ENCODE peak calls at places on chromosomes 2 and 18, in five cellular contexts. One of them, this sample, is unnamed.

GRCh38 chr2:96315400-96316071 is 9.6 kb upstream of the ITPRIPL1 start:
- DNase-seq in natural killer cell: peak
- DNase-seq in mesothelial cell of epicardium: no peak
- DNase-seq in cardiac fibroblast: peak
- DNase-seq in RWPE2: no peak
- DNase-seq in this sample: no peak

GRCh38 chr2:161710131-161710915 is 86.1 kb downstream of the SLC4A10 start:
- DNase-seq in natural killer cell: no peak
- DNase-seq in mesothelial cell of epicardium: no peak
- DNase-seq in RWPE2: no peak
- DNase-seq in cardiac fibroblast: peak
- DNase-seq in this sample: no peak

GRCh38 chr18:39753178-39753577 is 2187.6 kb upstream of the CELF4 start:
- DNase-seq in mesothelial cell of epicardium: no peak
- DNase-seq in RWPE2: no peak
- DNase-seq in cardiac fibroblast: no peak
- DNase-seq in natural killer cell: no peak
- DNase-seq in this sample: no peak

GRCh38 chr2:651961-652373 is 25.2 kb downstream of the TMEM18 start:
- DNase-seq in mesothelial cell of epicardium: no peak
- DNase-seq in natural killer cell: no peak
- DNase-seq in RWPE2: no peak
- DNase-seq in cardiac fibroblast: no peak
- DNase-seq in this sample: no peak

GRCh38 chr18:44708451-44709083 is 27.9 kb downstream of the SETBP1 start:
- DNase-seq in RWPE2: no peak
- DNase-seq in cardiac fibroblast: no peak
- DNase-seq in mesothelial cell of epicardium: no peak
- DNase-seq in natural killer cell: no peak
- DNase-seq in this sample: no peak

GRCh38 chr2:111135910-111136297 is 15.2 kb downstream of the BCL2L11 start:
- DNase-seq in natural killer cell: no peak
- DNase-seq in cardiac fibroblast: peak
- DNase-seq in mesothelial cell of epicardium: no peak
- DNase-seq in RWPE2: no peak
- DNase-seq in this sample: no peak

GRCh38 chr2:215401896-215402379 is 33.9 kb downstream of the FN1 start:
- DNase-seq in RWPE2: no peak
- DNase-seq in cardiac fibroblast: peak
- DNase-seq in natural killer cell: no peak
- DNase-seq in mesothelial cell of epicardium: no peak
- DNase-seq in this sample: no peak

GRCh38 chr18:56118422-56118821 is 520.0 kb downstream of the TXNL1 start:
- DNase-seq in RWPE2: no peak
- DNase-seq in mesothelial cell of epicardium: no peak
- DNase-seq in cardiac fibroblast: no peak
- DNase-seq in natural killer cell: no peak
- DNase-seq in this sample: no peak

GRCh38 chr2:180707867-180708205 is 272.6 kb upstream of the UBE2E3 start:
- DNase-seq in cardiac fibroblast: peak
- DNase-seq in RWPE2: peak
- DNase-seq in mesothelial cell of epicardium: no peak
- DNase-seq in natural killer cell: no peak
- DNase-seq in this sample: no peak

GRCh38 chr2:235493775-235494715 is at the start of gene AGAP1:
- DNase-seq in cardiac fibroblast: peak
- DNase-seq in RWPE2: no peak
- DNase-seq in natural killer cell: no peak
- DNase-seq in mesothelial cell of epicardium: peak
- DNase-seq in this sample: peak

GRCh38 chr2:184339966-184340365 is 258.4 kb upstream of the ZNF804A start:
- DNase-seq in cardiac fibroblast: no peak
- DNase-seq in mesothelial cell of epicardium: no peak
- DNase-seq in natural killer cell: no peak
- DNase-seq in RWPE2: no peak
- DNase-seq in this sample: no peak

GRCh38 chr2:17813742-17814458 is 2.4 kb upstream of the MSGN1 start:
- DNase-seq in RWPE2: no peak
- DNase-seq in natural killer cell: no peak
- DNase-seq in cardiac fibroblast: peak
- DNase-seq in mesothelial cell of epicardium: no peak
- DNase-seq in this sample: no peak

GRCh38 chr2:218824004-218824403 is 7.6 kb downstream of the PRKAG3 start:
- DNase-seq in cardiac fibroblast: no peak
- DNase-seq in natural killer cell: no peak
- DNase-seq in mesothelial cell of epicardium: no peak
- DNase-seq in RWPE2: no peak
- DNase-seq in this sample: no peak

GRCh38 chr2:215749092-215749957 is 264.0 kb downstream of the MREG start:
- DNase-seq in RWPE2: no peak
- DNase-seq in natural killer cell: no peak
- DNase-seq in mesothelial cell of epicardium: no peak
- DNase-seq in cardiac fibroblast: peak
- DNase-seq in this sample: no peak

GRCh38 chr18:44246001-44246400 is 434.7 kb upstream of the SETBP1 start:
- DNase-seq in RWPE2: no peak
- DNase-seq in cardiac fibroblast: no peak
- DNase-seq in mesothelial cell of epicardium: no peak
- DNase-seq in natural killer cell: no peak
- DNase-seq in this sample: no peak

GRCh38 chr2:200405599-200406298 is 99.3 kb downstream of the SPATS2L start:
- DNase-seq in RWPE2: no peak
- DNase-seq in cardiac fibroblast: peak
- DNase-seq in mesothelial cell of epicardium: no peak
- DNase-seq in natural killer cell: no peak
- DNase-seq in this sample: no peak

GRCh38 chr2:107466984-107467383 is 359.7 kb upstream of the RGPD4 start:
- DNase-seq in mesothelial cell of epicardium: no peak
- DNase-seq in natural killer cell: no peak
- DNase-seq in RWPE2: no peak
- DNase-seq in cardiac fibroblast: no peak
- DNase-seq in this sample: no peak

GRCh38 chr2:11753886-11754704 is 7.7 kb downstream of the LPIN1 start:
- DNase-seq in RWPE2: no peak
- DNase-seq in natural killer cell: peak
- DNase-seq in mesothelial cell of epicardium: no peak
- DNase-seq in cardiac fibroblast: peak
- DNase-seq in this sample: no peak

GRCh38 chr2:124973396-124973795 is 948.3 kb downstream of the CNTNAP5 start:
- DNase-seq in cardiac fibroblast: no peak
- DNase-seq in mesothelial cell of epicardium: no peak
- DNase-seq in RWPE2: no peak
- DNase-seq in natural killer cell: no peak
- DNase-seq in this sample: no peak

GRCh38 chr2:216777637-216778273 is 82.1 kb downstream of the TNP1 start:
- DNase-seq in cardiac fibroblast: peak
- DNase-seq in natural killer cell: no peak
- DNase-seq in mesothelial cell of epicardium: no peak
- DNase-seq in RWPE2: no peak
- DNase-seq in this sample: no peak

GRCh38 chr18:59874166-59874565 is 25.6 kb upstream of the PMAIP1 start:
- DNase-seq in natural killer cell: no peak
- DNase-seq in RWPE2: no peak
- DNase-seq in cardiac fibroblast: peak
- DNase-seq in mesothelial cell of epicardium: no peak
- DNase-seq in this sample: no peak

GRCh38 chr18:9437049-9437448 is 38.3 kb upstream of the RALBP1 start:
- DNase-seq in cardiac fibroblast: peak
- DNase-seq in RWPE2: no peak
- DNase-seq in natural killer cell: no peak
- DNase-seq in mesothelial cell of epicardium: no peak
- DNase-seq in this sample: no peak

GRCh38 chr2:169082995-169083394 is 13.6 kb downstream of the DHRS9 start:
- DNase-seq in mesothelial cell of epicardium: no peak
- DNase-seq in natural killer cell: no peak
- DNase-seq in RWPE2: no peak
- DNase-seq in cardiac fibroblast: no peak
- DNase-seq in this sample: no peak

GRCh38 chr2:218291318-218291933 is 877 bp downstream of the TMBIM1 start:
- DNase-seq in natural killer cell: no peak
- DNase-seq in RWPE2: no peak
- DNase-seq in cardiac fibroblast: peak
- DNase-seq in mesothelial cell of epicardium: no peak
- DNase-seq in this sample: no peak

GRCh38 chr18:41687138-41687537 is 267.9 kb upstream of the PIK3C3 start:
- DNase-seq in RWPE2: no peak
- DNase-seq in natural killer cell: no peak
- DNase-seq in mesothelial cell of epicardium: no peak
- DNase-seq in cardiac fibroblast: no peak
- DNase-seq in this sample: no peak

GRCh38 chr2:145047554-145047953 is 527.6 kb upstream of the ZEB2 start:
- DNase-seq in RWPE2: no peak
- DNase-seq in natural killer cell: no peak
- DNase-seq in cardiac fibroblast: no peak
- DNase-seq in mesothelial cell of epicardium: no peak
- DNase-seq in this sample: no peak

GRCh38 chr2:120348134-120349103 is 2.5 kb downstream of the INHBB start:
- DNase-seq in natural killer cell: no peak
- DNase-seq in cardiac fibroblast: peak
- DNase-seq in mesothelial cell of epicardium: no peak
- DNase-seq in RWPE2: no peak
- DNase-seq in this sample: no peak

GRCh38 chr2:157476915-157477709 is 33.2 kb upstream of the CYTIP start:
- DNase-seq in mesothelial cell of epicardium: no peak
- DNase-seq in cardiac fibroblast: no peak
- DNase-seq in natural killer cell: no peak
- DNase-seq in RWPE2: no peak
- DNase-seq in this sample: no peak

GRCh38 chr18:33495278-33495677 is 54.8 kb upstream of the CCDC178 start:
- DNase-seq in RWPE2: no peak
- DNase-seq in natural killer cell: no peak
- DNase-seq in mesothelial cell of epicardium: peak
- DNase-seq in cardiac fibroblast: peak
- DNase-seq in this sample: peak

GRCh38 chr2:142989276-142990204 is 112.1 kb downstream of the KYNU start:
- DNase-seq in cardiac fibroblast: peak
- DNase-seq in RWPE2: no peak
- DNase-seq in mesothelial cell of epicardium: no peak
- DNase-seq in natural killer cell: no peak
- DNase-seq in this sample: no peak

GRCh38 chr2:113831156-113831555 is 58.7 kb upstream of the ACTR3 start:
- DNase-seq in RWPE2: no peak
- DNase-seq in natural killer cell: no peak
- DNase-seq in mesothelial cell of epicardium: no peak
- DNase-seq in cardiac fibroblast: peak
- DNase-seq in this sample: no peak

GRCh38 chr2:57126410-57126809 is 920.2 kb upstream of the VRK2 start:
- DNase-seq in cardiac fibroblast: no peak
- DNase-seq in natural killer cell: no peak
- DNase-seq in RWPE2: no peak
- DNase-seq in mesothelial cell of epicardium: no peak
- DNase-seq in this sample: no peak

GRCh38 chr18:24273596-24273995 is 124.0 kb downstream of the OSBPL1A start:
- DNase-seq in RWPE2: no peak
- DNase-seq in natural killer cell: no peak
- DNase-seq in cardiac fibroblast: no peak
- DNase-seq in mesothelial cell of epicardium: no peak
- DNase-seq in this sample: no peak

GRCh38 chr2:75142081-75142480 is 57.2 kb downstream of the TACR1 start:
- DNase-seq in RWPE2: no peak
- DNase-seq in cardiac fibroblast: peak
- DNase-seq in natural killer cell: no peak
- DNase-seq in mesothelial cell of epicardium: no peak
- DNase-seq in this sample: no peak

GRCh38 chr2:202377308-202377736 is 1.2 kb downstream of the BMPR2 start:
- DNase-seq in cardiac fibroblast: peak
- DNase-seq in mesothelial cell of epicardium: peak
- DNase-seq in RWPE2: no peak
- DNase-seq in natural killer cell: no peak
- DNase-seq in this sample: peak
- TF ChIP-seq CTCF in cardiac fibroblast: no peak
- TF ChIP-seq CTCF in mesothelial cell of epicardium: no peak
- TF ChIP-seq CTCF in RWPE2: no peak
- TF ChIP-seq CTCF in natural killer cell: no peak
- TF ChIP-seq CTCF in this sample: no peak

DNA sequence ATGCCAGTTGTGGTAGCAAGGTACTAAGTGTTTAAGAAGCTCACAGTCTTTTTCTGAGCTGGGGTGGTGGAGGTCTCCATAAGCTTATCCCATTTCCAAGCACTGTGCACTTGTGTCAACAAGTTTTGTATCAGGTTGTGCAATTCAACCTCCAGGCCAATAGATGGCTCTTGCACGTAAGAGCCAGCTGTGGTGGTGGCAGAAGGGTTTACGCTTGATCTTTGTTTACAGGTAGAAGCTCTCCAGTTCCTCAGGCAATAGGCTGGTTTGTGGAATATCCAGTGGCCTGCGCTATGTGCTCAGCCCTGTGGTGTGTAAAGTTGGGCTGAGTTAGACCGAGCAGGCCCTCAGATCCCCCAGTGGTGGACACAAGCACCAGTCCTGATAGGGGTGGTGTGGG is 89.7 kb upstream of the CNTNAP5 start:
- DNase-seq in RWPE2: no peak
- DNase-seq in mesothelial cell of epicardium: no peak
- DNase-seq in cardiac fibroblast: no peak
- DNase-seq in natural killer cell: no peak
- DNase-seq in this sample: no peak
- TF ChIP-seq CTCF in RWPE2: no peak
- TF ChIP-seq CTCF in mesothelial cell of epicardium: no peak
- TF ChIP-seq CTCF in cardiac fibroblast: no peak
- TF ChIP-seq CTCF in natural killer cell: no peak
- TF ChIP-seq CTCF in this sample: no peak

DNA sequence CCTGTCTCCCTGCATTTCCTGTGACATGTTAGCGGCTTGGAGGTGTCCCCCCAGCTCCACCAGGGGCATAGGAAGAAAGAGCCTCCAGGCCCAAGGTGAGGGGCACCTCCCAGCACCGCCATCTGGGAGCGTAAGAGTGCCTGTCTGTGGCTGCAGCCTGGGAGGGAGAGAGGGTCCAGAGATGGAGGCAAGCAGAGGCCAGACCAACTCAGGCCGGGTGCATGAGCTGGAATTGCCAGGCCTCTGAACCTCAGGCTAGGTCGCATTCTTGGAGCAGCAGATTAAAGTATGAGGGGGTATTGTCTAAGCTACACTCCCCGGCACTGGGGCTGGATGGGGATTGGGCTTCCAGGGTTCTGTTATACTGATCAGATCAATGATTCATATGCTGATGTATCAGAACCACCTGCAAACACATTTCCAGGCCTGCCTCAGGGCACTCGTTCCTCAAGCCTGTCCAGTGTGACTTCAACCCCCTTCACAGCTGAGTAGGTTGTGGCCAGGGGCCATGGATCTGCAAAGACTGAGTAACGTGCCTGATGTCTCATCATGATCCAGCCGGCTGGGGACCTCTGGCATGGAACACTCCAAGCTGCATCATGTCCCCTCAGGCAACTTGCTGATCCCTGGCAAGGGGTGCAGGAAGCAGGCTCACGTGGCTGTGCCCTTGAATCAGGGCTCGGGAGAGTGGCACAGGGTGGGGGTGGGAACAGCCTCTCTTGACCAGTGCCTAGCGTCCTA is 73.2 kb downstream of the HS1BP3 start:
- DNase-seq in cardiac fibroblast: no peak
- DNase-seq in mesothelial cell of epicardium: no peak
- DNase-seq in RWPE2: peak
- DNase-seq in natural killer cell: no peak
- DNase-seq in this sample: no peak
- TF ChIP-seq CTCF in cardiac fibroblast: no peak
- TF ChIP-seq CTCF in mesothelial cell of epicardium: no peak
- TF ChIP-seq CTCF in RWPE2: no peak
- TF ChIP-seq CTCF in natural killer cell: no peak
- TF ChIP-seq CTCF in this sample: no peak

GRCh38 chr18:36411745-36412168 is 114.2 kb downstream of the FHOD3 start:
- DNase-seq in mesothelial cell of epicardium: no peak
- DNase-seq in cardiac fibroblast: peak
- DNase-seq in RWPE2: no peak
- DNase-seq in natural killer cell: no peak
- DNase-seq in this sample: no peak
- TF ChIP-seq CTCF in mesothelial cell of epicardium: no peak
- TF ChIP-seq CTCF in cardiac fibroblast: peak
- TF ChIP-seq CTCF in RWPE2: peak
- TF ChIP-seq CTCF in natural killer cell: no peak
- TF ChIP-seq CTCF in this sample: peak

This sample was measured in progenitor cell of endocrine pancreas.